ENCODE peak calls at places on chromosomes 16 and 17, in eight cellular contexts. Z, W, L, H, Q, P, A and Y are unnamed samples.

GRCh38 chr16:8852534-8852933 is 16.3 kb downstream of the CARHSP1 start:
- DNase-seq in W (no peak), P (no peak), Z (no peak), L (no peak), A (no peak), H (no peak), Q (no peak), Y (no peak)

GRCh38 chr16:89360760-89361435 is 129.5 kb downstream of the ANKRD11 start:
- DNase-seq in Z (no peak), A (peak; percentile 63), W (no peak), H (peak; percentile 73), P (no peak), L (peak; percentile 40), Q (no peak), Y (no peak)

GRCh38 chr17:12830692-12831363 is 41.5 kb downstream of the ARHGAP44 start:
- DNase-seq in Q (no peak), P (no peak), Z (no peak), A (no peak), W (no peak), H (no peak), L (no peak), Y (no peak)

GRCh38 chr17:12721581-12721980 is 55.9 kb downstream of the MYOCD start:
- DNase-seq in A (no peak), W (no peak), Q (no peak), P (no peak), Z (no peak), L (no peak), H (no peak), Y (no peak)

GRCh38 chr16:88479795-88480760 is 27.0 kb downstream of the ZFPM1 start:
- DNase-seq in P (no peak), L (peak; percentile 91), Z (no peak), H (peak; percentile 52), Q (no peak), A (no peak), W (no peak), Y (no peak)

GRCh38 chr16:56869513-56870270 is 4.7 kb downstream of the SLC12A3 start:
- DNase-seq in A (no peak), Z (no peak), H (peak; percentile 48), P (no peak), W (peak; percentile 30), L (no peak), Q (peak; percentile 57), Y (peak; percentile 17)

GRCh38 chr17:32671891-32672290 is 185.1 kb downstream of the CDK5R1 start:
- DNase-seq in H (no peak), Q (peak; percentile 13), A (no peak), W (peak; percentile 19), L (peak; percentile 63), P (no peak), Z (peak; percentile 13), Y (no peak)

GRCh38 chr17:45131616-45132301 is 556 bp downstream of the PLCD3 start:
- DNase-seq in W (peak; percentile 78), A (peak; percentile 30), P (no peak), Q (no peak), Z (no peak), H (peak; percentile 19), L (peak; percentile 45), Y (no peak)

GRCh38 chr16:27349276-27349675 is 35.5 kb downstream of the IL4R start:
- DNase-seq in Z (no peak), W (no peak), H (no peak), Q (no peak), A (no peak), L (no peak), P (no peak), Y (no peak)

GRCh38 chr16:11232852-11233726 is 22.9 kb downstream of the SOCS1 start:
- DNase-seq in P (no peak), W (no peak), H (peak; percentile 72), Z (no peak), Q (no peak), L (no peak), A (peak; percentile 72), Y (no peak)

GRCh38 chr16:28303132-28303531 is 10.8 kb downstream of the SBK1 start:
- DNase-seq in Z (no peak), H (no peak), Q (no peak), W (no peak), A (no peak), P (no peak), L (no peak), Y (no peak)

GRCh38 chr17:47276868-47277267 is 23.2 kb downstream of the ITGB3 start:
- DNase-seq in A (no peak), Q (peak; percentile 81), W (peak; percentile 61), P (peak; percentile 73), Z (peak; percentile 96), L (peak; percentile 72), H (no peak), Y (peak; percentile 86)

GRCh38 chr17:41678907-41679739 is 9.6 kb upstream of the EIF1 start:
- DNase-seq in A (no peak), P (peak; percentile 28), W (peak; percentile 80), Z (peak; percentile 59), L (no peak), Q (peak; percentile 91), H (peak; percentile 65), Y (peak; percentile 43)

GRCh38 chr16:74769791-74770190 is 4.8 kb downstream of the FA2H start:
- DNase-seq in A (no peak), L (peak; percentile 25), Z (no peak), Q (no peak), W (no peak), H (no peak), P (no peak), Y (no peak)

GRCh38 chr16:74767749-74768148 is 6.9 kb downstream of the FA2H start:
- DNase-seq in Z (no peak), L (no peak), Q (no peak), P (no peak), W (no peak), A (no peak), H (no peak), Y (no peak)

GRCh38 chr16:74770826-74771526 is 3.6 kb downstream of the FA2H start:
- DNase-seq in H (no peak), A (no peak), L (no peak), P (no peak), W (no peak), Z (no peak), Q (no peak), Y (no peak)

GRCh38 chr16:74768239-74768638 is 6.4 kb downstream of the FA2H start:
- DNase-seq in P (no peak), Q (no peak), Z (no peak), A (no peak), L (no peak), H (no peak), W (no peak), Y (no peak)

GRCh38 chr16:74766729-74767128 is 7.9 kb downstream of the FA2H start:
- DNase-seq in L (no peak), Q (no peak), Z (no peak), H (no peak), W (no peak), P (no peak), A (no peak), Y (no peak)
- TF ChIP-seq CTCF in L (no peak), Q (no peak), Z (no peak), H (no peak), W (no peak), P (no peak), A (no peak), Y (peak; percentile 46)

GRCh38 chr17:49516190-49516589 is 21.1 kb downstream of the NGFR start:
- DNase-seq in P (no peak), Z (no peak), L (no peak), A (no peak), W (no peak), Q (no peak), H (no peak), Y (no peak)

GRCh38 chr17:49513616-49514373 is 18.7 kb downstream of the NGFR start:
- DNase-seq in A (no peak), W (no peak), Z (no peak), Q (no peak), H (no peak), L (peak; percentile 42), P (no peak), Y (no peak)

GRCh38 chr17:49514374-49514738 is 19.3 kb downstream of the NGFR start:
- DNase-seq in Q (no peak), L (peak; percentile 21), W (no peak), P (no peak), Z (no peak), A (no peak), H (no peak), Y (no peak)

GRCh38 chr17:49513044-49513395 is 17.9 kb downstream of the NGFR start:
- DNase-seq in P (no peak), Z (no peak), Q (no peak), W (no peak), H (no peak), L (no peak), A (no peak), Y (no peak)

GRCh38 chr17:49515196-49515770 is 20.2 kb downstream of the NGFR start:
- DNase-seq in W (peak; percentile 55), A (no peak), Q (peak; percentile 91), Z (peak; percentile 99), L (peak; percentile 91), P (peak; percentile 93), H (peak; percentile 27), Y (peak; percentile 87)
- TF ChIP-seq CTCF in W (no peak), A (no peak), Q (no peak), Z (peak; percentile 43), L (peak; percentile 37), P (peak; percentile 19), H (no peak), Y (peak; percentile 26)

DNA sequence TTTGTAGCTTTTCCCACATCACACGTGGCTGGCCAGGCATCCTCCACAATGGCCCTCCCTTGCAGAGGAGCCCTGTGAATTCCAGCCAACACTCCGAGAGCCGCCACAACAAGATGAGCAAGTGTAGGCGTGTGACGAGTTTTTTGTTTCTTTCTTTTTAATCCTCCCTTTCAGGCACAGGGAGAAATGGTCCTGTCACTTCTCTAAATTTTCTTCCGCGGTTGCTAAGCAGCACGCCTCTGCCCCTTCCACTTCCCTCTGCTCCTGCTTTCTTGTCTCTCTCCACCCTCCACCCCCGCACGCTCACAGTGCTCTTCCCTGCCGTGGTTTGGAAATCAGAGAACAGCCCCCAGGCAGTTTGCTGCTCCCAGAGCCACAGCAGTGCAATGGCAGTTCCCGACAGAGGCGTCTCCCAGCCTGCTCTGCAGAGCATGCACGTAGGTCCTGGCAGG is 68.0 kb upstream of the MRTFB start:
- DNase-seq in Q (peak; percentile 92), Z (peak; percentile 47), A (no peak), L (peak; percentile 66), P (peak; percentile 72), W (peak; percentile 54), H (peak; percentile 46), Y (peak; percentile 72)
- TF ChIP-seq CTCF in Q (no peak), Z (peak; percentile 25), A (no peak), L (no peak), P (no peak), W (no peak), H (no peak), Y (peak; percentile 16)

GRCh38 chr17:81398855-81399451 is 3.7 kb downstream of the BAHCC1 start:
- DNase-seq in Q (peak; percentile 27), W (no peak), P (no peak), H (peak; percentile 48), Z (peak; percentile 44), L (peak; percentile 36), A (no peak), Y (no peak)

GRCh38 chr17:81398170-81398854 is 3.1 kb downstream of the BAHCC1 start:
- DNase-seq in W (no peak), P (peak; percentile 49), Q (peak; percentile 37), A (no peak), Z (peak; percentile 48), H (peak; percentile 77), L (peak; percentile 55), Y (no peak)

GRCh38 chr17:81396722-81397313 is 1.6 kb downstream of the BAHCC1 start:
- DNase-seq in L (peak; percentile 53), W (no peak), Z (peak; percentile 28), P (no peak), A (no peak), Q (peak; percentile 63), H (peak; percentile 56), Y (peak; percentile 34)

GRCh38 chr17:81396278-81396721 is 1.0 kb downstream of the BAHCC1 start:
- DNase-seq in H (no peak), A (no peak), Z (peak; percentile 8), Q (no peak), P (no peak), W (no peak), L (no peak), Y (no peak)

GRCh38 chr17:81397314-81398169 is 2.3 kb downstream of the BAHCC1 start:
- DNase-seq in L (peak; percentile 64), P (peak; percentile 62), W (no peak), H (peak; percentile 61), Z (peak; percentile 47), Q (peak; percentile 69), A (no peak), Y (peak; percentile 52)
- TF ChIP-seq CTCF in L (peak; percentile 32), P (no peak), W (no peak), H (no peak), Z (peak; percentile 11), Q (peak; percentile 32), A (no peak), Y (peak; percentile 67)